ENCODE peak calls at places on chromosomes 4 and X, in five cellular contexts. V is uterus, X is heart left ventricle, Z is ovary, H is HCT116. N is an unnamed sample. For H3K4me1, the result is how much of the 10 kb centered on the place peaks cover.

GRCh38 chrX:23332101-23332887 is 2.4 kb upstream of the PTCHD1 start:
- DNase-seq in V (no peak), X (no peak), Z (no peak), H (no peak), N (no peak)

GRCh38 chrX:1564750-1565683 is 26.4 kb upstream of the AKAP17A start:
- DNase-seq in V (no peak), X (no peak), Z (no peak), H (no peak), N (peak)

GRCh38 chrX:19739683-19740082 is 147.7 kb downstream of the SH3KBP1 start:
- DNase-seq in V (peak), X (peak), Z (no peak), H (peak), N (peak)

GRCh38 chrX:126847143-126847542 is 27.6 kb downstream of the PRR32 start:
- DNase-seq in V (no peak), X (no peak), Z (no peak), H (no peak), N (no peak)

GRCh38 chr4:48491514-48492176 is 1.6 kb downstream of the ZAR1 start:
- DNase-seq in V (no peak), X (no peak), Z (no peak), H (no peak), N (no peak)

GRCh38 chrX:43556207-43556606 is 99.9 kb upstream of the MAOA start:
- DNase-seq in V (no peak), X (no peak), Z (no peak), H (no peak), N (peak)

GRCh38 chr4:95159384-95159783 is 389.4 kb downstream of the UNC5C start:
- DNase-seq in V (no peak), X (no peak), Z (no peak), H (no peak), N (no peak)

GRCh38 chr4:15913631-15913970 is 24.9 kb downstream of the FGFBP1 start:
- DNase-seq in V (no peak), X (no peak), Z (no peak), H (peak), N (no peak)

GRCh38 chrX:40272141-40272540 is 174.4 kb upstream of the BCOR start:
- DNase-seq in V (no peak), X (no peak), Z (peak), H (no peak), N (no peak)

GRCh38 chrX:125150231-125150630 is 169.4 kb upstream of the TEX13C start:
- DNase-seq in V (no peak), X (no peak), Z (no peak), H (no peak), N (no peak)

GRCh38 chr4:100632163-100632562 is 114.3 kb upstream of the EMCN start:
- DNase-seq in V (no peak), X (no peak), Z (no peak), H (no peak), N (no peak)

GRCh38 chr4:68129793-68130192 is at the start of gene TMPRSS11F:
- DNase-seq in V (no peak), X (no peak), Z (no peak), H (peak), N (no peak)

GRCh38 chrX:48794993-48795501 is 6.8 kb upstream of the HDAC6 start:
- DNase-seq in V (no peak), X (no peak), Z (no peak), H (no peak), N (peak)

GRCh38 chrX:39946822-39947221 is 150.9 kb downstream of the BCOR start:
- DNase-seq in V (no peak), X (no peak), Z (no peak), H (no peak), N (no peak)

GRCh38 chr4:76585897-76586360 is 150.9 kb downstream of the SHROOM3 start:
- DNase-seq in V (peak), X (peak), Z (no peak), H (peak), N (peak)
- TF ChIP-seq CTCF in V (no peak), X (peak), Z (no peak), H (no peak), N (no peak)

GRCh38 chr4:10094841-10095240 is 21.8 kb downstream of the WDR1 start:
- DNase-seq in V (no peak), X (no peak), Z (no peak), H (no peak), N (no peak)
- H3K4me1 ChIP-seq in V (under half), X (half or more), Z (under half), H (under half), N (under half)

GRCh38 chr4:158481811-158482210 is 39.9 kb upstream of the RXFP1 start:
- DNase-seq in V (no peak), X (no peak), Z (no peak), H (no peak), N (no peak)
- H3K27ac ChIP-seq in V (no peak), X (no peak), Z (no peak), H (no peak), N (no peak)

GRCh38 chr4:159425749-159426376 is 323.0 kb downstream of the RAPGEF2 start:
- DNase-seq in V (no peak), X (no peak), Z (no peak), H (no peak), N (no peak)

GRCh38 chr4:159417006-159417405 is 314.1 kb downstream of the RAPGEF2 start:
- DNase-seq in V (no peak), X (no peak), Z (no peak), H (no peak), N (no peak)

GRCh38 chr4:159422626-159423025 is 319.7 kb downstream of the RAPGEF2 start:
- DNase-seq in V (no peak), X (no peak), Z (no peak), H (no peak), N (no peak)

GRCh38 chr4:159416073-159416472 is 313.2 kb downstream of the RAPGEF2 start:
- DNase-seq in V (no peak), X (no peak), Z (no peak), H (no peak), N (no peak)

DNA sequence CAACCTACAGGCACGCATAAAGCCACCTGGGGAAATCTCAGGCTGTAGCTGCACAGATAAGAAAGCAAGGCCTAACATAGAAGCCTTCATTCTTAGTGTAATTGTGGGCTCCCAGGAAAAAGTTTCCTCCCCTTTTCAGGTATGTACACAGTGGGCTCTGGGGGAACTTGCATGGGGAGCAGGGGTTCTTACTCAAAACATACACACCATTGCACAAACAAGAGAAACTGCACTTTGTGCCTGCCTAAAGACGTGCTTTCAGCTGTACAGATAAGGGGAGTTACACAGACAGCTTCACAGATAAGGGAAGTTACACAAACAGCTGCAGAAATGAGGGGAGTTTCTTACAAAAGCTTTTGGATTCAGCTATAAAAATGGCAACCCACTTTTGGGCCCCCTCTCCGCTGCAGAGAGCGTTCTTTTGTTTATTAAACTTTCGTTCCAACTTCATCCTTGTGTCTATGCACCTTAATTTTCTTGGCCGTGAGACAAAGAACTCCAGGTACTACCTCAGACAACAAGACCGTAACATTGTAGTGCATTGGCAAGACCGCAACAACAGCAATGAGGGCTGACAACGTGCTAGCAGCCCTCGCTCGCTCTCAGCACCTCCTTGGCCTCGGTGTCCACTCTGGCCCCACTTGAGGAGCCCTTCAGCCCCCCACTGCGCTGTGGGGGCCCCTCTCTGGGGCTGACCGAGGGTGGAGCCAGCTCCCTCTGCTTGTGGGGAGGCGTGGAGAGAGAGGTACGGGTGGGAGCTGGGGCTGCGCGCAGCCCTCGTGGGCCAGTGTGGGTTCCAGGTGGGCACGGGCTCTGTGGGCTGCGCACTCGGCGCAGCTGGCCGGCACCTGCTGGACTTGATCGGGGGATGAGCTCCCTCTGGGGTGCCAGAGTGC is 317.5 kb downstream of the RAPGEF2 start:
- DNase-seq in V (no peak), X (no peak), Z (no peak), H (no peak), N (no peak)
- TF ChIP-seq CTCF in V (no peak), X (no peak), Z (no peak), H (no peak), N (no peak)

DNA sequence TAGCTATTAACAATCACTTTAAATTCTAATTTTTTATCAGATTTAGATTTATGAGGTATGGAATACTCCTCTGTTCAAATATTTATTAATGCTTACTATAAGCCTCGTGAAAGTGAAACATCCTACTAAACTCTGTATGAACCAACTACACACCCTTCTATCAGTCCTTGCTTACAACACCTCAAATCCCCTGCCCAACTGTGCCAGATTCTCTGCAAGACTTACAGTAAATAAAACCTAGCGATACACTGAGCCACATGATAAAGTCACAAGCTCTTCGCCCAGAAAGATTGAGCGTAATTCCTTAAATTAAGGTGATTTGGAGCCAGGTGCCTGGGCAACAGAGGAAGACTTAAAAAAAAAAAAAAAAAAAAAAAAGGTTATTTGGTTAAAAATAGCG is 17.3 kb upstream of the C4orf36 start:
- DNase-seq in V (no peak), X (no peak), Z (no peak), H (no peak), N (no peak)
- H3K4me1 ChIP-seq in V (under half), X (under half), Z (under half), H (under half), N (under half)

N was measured in lung.